ENCODE peak calls at places on chromosomes 11 and 22, in six cellular contexts. P is cardiac muscle cell, R is SK-N-DZ, S is A549, A is SK-MEL-5, Z is posterior cingulate gyrus. O is an unnamed sample.

GRCh38 chr11:89293966-89294679 is 116.4 kb downstream of the TYR start:
- DNase-seq in P (peak; percentile 43), R (no peak), S (no peak), A (no peak), Z (no peak), O (peak; percentile 40)

GRCh38 chr11:113859665-113860064 is 15.7 kb downstream of the USP28 start:
- DNase-seq in P (no peak), R (no peak), S (no peak), A (no peak), Z (no peak), O (no peak)

GRCh38 chr22:43698403-43698802 is 113.7 kb downstream of the EFCAB6 start:
- DNase-seq in P (peak; percentile 2), R (no peak), S (no peak), A (no peak), Z (no peak), O (no peak)

GRCh38 chr11:92557848-92558247 is 333.2 kb downstream of the FAT3 start:
- DNase-seq in P (no peak), R (peak; percentile 26), S (no peak), A (no peak), Z (no peak), O (no peak)

GRCh38 chr22:21766933-21767462 is 31.4 kb upstream of the YPEL1 start:
- DNase-seq in P (no peak), R (no peak), S (no peak), A (no peak), Z (no peak), O (no peak)

GRCh38 chr11:69352181-69352580 is 58.2 kb downstream of the MYEOV start:
- DNase-seq in P (no peak), R (no peak), S (no peak), A (no peak), Z (no peak), O (no peak)

GRCh38 chr22:43159484-43160178 is 8.3 kb downstream of the TSPO start:
- DNase-seq in P (peak; percentile 24), R (no peak), S (no peak), A (peak; percentile 58), Z (no peak), O (peak; percentile 43)

GRCh38 chr22:27329966-27330645 is 471.4 kb downstream of the MN1 start:
- DNase-seq in P (no peak), R (no peak), S (no peak), A (no peak), Z (no peak), O (no peak)

GRCh38 chr22:50671641-50672040 is 982 bp upstream of the SHANK3 start:
- DNase-seq in P (no peak), R (no peak), S (no peak), A (no peak), Z (peak; percentile 62), O (no peak)

GRCh38 chr11:122441702-122442092 is 213.8 kb upstream of the UBASH3B start:
- DNase-seq in P (peak; percentile 1), R (no peak), S (no peak), A (no peak), Z (no peak), O (no peak)

GRCh38 chr11:66467756-66468155 is 1.1 kb downstream of the PELI3 start:
- DNase-seq in P (peak; percentile 21), R (no peak), S (no peak), A (peak; percentile 14), Z (no peak), O (peak; percentile 47)

GRCh38 chr11:6927030-6927617 is 898 bp downstream of the ZNF215 start:
- DNase-seq in P (no peak), R (no peak), S (no peak), A (no peak), Z (no peak), O (no peak)

GRCh38 chr11:44852159-44852707 is 98.5 kb downstream of the TP53I11 start:
- DNase-seq in P (no peak), R (no peak), S (no peak), A (no peak), Z (no peak), O (no peak)